ENCODE peak calls at places on chromosome 9, in eight cellular contexts. W is SK-N-SH, V is Panc1, T is endothelial cell of umbilical vein, N is stomach, A is breast epithelium, R is HL-60, P is HepG2. O is an unnamed sample.

GRCh38 chr9:130497139-130497538 is 52.4 kb downstream of the ASS1 start:
- DNase-seq in W (no peak), V (no peak), T (no peak), N (no peak), A (no peak), R (no peak), P (no peak), O (no peak)

GRCh38 chr9:91994422-91994821 is 44.4 kb upstream of the ROR2 start:
- DNase-seq in W (no peak), V (no peak), T (no peak), N (no peak), A (no peak), R (no peak), P (peak), O (no peak)

GRCh38 chr9:928363-929042 is 48.0 kb upstream of the DMRT3 start:
- DNase-seq in W (peak), V (no peak), T (peak), N (no peak), A (no peak), R (no peak), P (peak), O (peak)

GRCh38 chr9:8822667-8823025 is 1023.1 kb upstream of the DMAC1 start:
- DNase-seq in W (no peak), V (no peak), T (no peak), N (no peak), A (no peak), R (no peak), P (peak), O (no peak)

GRCh38 chr9:136541179-136541578 is 4.7 kb downstream of the NOTCH1 start:
- DNase-seq in W (no peak), V (no peak), T (peak), N (no peak), A (no peak), R (no peak), P (no peak), O (no peak)

GRCh38 chr9:10873999-10874398 is 261.2 kb upstream of the PTPRD start:
- DNase-seq in W (no peak), V (no peak), T (no peak), N (no peak), A (no peak), R (no peak), P (no peak), O (no peak)

GRCh38 chr9:92600742-92601261 is 65.0 kb upstream of the ECM2 start:
- DNase-seq in W (no peak), V (no peak), T (peak), N (no peak), A (no peak), R (no peak), P (no peak), O (no peak)

GRCh38 chr9:120308495-120308894 is 271.5 kb downstream of the CDK5RAP2 start:
- DNase-seq in W (no peak), V (no peak), T (no peak), N (no peak), A (no peak), R (no peak), P (no peak), O (no peak)

GRCh38 chr9:106875548-106875947 is 12.6 kb downstream of the ZNF462 start:
- DNase-seq in W (no peak), V (no peak), T (no peak), N (no peak), A (no peak), R (no peak), P (no peak), O (no peak)

GRCh38 chr9:85114799-85115198 is 445.3 kb downstream of the NTRK2 start:
- DNase-seq in W (no peak), V (no peak), T (no peak), N (no peak), A (no peak), R (no peak), P (no peak), O (no peak)

GRCh38 chr9:127828262-127829031 is 25.8 kb downstream of the FPGS start:
- DNase-seq in W (no peak), V (no peak), T (peak), N (peak), A (peak), R (no peak), P (peak), O (peak)

GRCh38 chr9:37604296-37604695 is 11.9 kb upstream of the TOMM5 start:
- DNase-seq in W (no peak), V (no peak), T (no peak), N (no peak), A (no peak), R (no peak), P (no peak), O (no peak)

GRCh38 chr9:70119786-70120185 is 76.1 kb downstream of the MAMDC2 start:
- DNase-seq in W (no peak), V (no peak), T (no peak), N (no peak), A (no peak), R (no peak), P (no peak), O (no peak)

GRCh38 chr9:2725929-2726328 is 8.6 kb downstream of the KCNV2 start:
- DNase-seq in W (no peak), V (no peak), T (no peak), N (no peak), A (no peak), R (no peak), P (no peak), O (no peak)

GRCh38 chr9:89179535-89179919 is 909 bp upstream of the SHC3 start:
- DNase-seq in W (no peak), V (no peak), T (no peak), N (no peak), A (no peak), R (no peak), P (no peak), O (no peak)

GRCh38 chr9:79764377-79764776 is 192.6 kb downstream of the TLE4 start:
- DNase-seq in W (peak), V (no peak), T (no peak), N (no peak), A (peak), R (no peak), P (no peak), O (peak)

GRCh38 chr9:2765250-2765880 is 48.1 kb downstream of the KCNV2 start:
- DNase-seq in W (no peak), V (no peak), T (peak), N (no peak), A (no peak), R (peak), P (no peak), O (no peak)

GRCh38 chr9:114532561-114533237 is 27.4 kb upstream of the WHRN start:
- DNase-seq in W (no peak), V (no peak), T (no peak), N (no peak), A (no peak), R (no peak), P (no peak), O (no peak)

GRCh38 chr9:87812375-87813118 is 70.1 kb upstream of the SPATA31E1 start:
- DNase-seq in W (peak), V (no peak), T (peak), N (no peak), A (no peak), R (no peak), P (peak), O (no peak)

GRCh38 chr9:89592963-89593775 is 11.6 kb upstream of the GADD45G start:
- DNase-seq in W (no peak), V (no peak), T (no peak), N (no peak), A (no peak), R (no peak), P (peak), O (no peak)

GRCh38 chr9:38288502-38288901 is 104.0 kb upstream of the ALDH1B1 start:
- DNase-seq in W (peak), V (no peak), T (no peak), N (no peak), A (no peak), R (no peak), P (no peak), O (no peak)

GRCh38 chr9:8863886-8864881 is 1064.6 kb upstream of the DMAC1 start:
- DNase-seq in W (no peak), V (no peak), T (no peak), N (no peak), A (no peak), R (no peak), P (no peak), O (no peak)

GRCh38 chr9:126605792-126606482 is 7.8 kb upstream of the LMX1B start:
- DNase-seq in W (peak), V (no peak), T (no peak), N (no peak), A (peak), R (no peak), P (no peak), O (no peak)

GRCh38 chr9:97363661-97364299 is 48.1 kb upstream of the TDRD7 start:
- DNase-seq in W (no peak), V (no peak), T (no peak), N (no peak), A (no peak), R (no peak), P (no peak), O (no peak)

GRCh38 chr9:114202849-114203248 is 47.5 kb downstream of the COL27A1 start:
- DNase-seq in W (no peak), V (no peak), T (no peak), N (no peak), A (no peak), R (no peak), P (no peak), O (no peak)

GRCh38 chr9:127417130-127418036 is 6.8 kb upstream of the ZNF79 start:
- DNase-seq in W (peak), V (no peak), T (no peak), N (no peak), A (peak), R (no peak), P (no peak), O (no peak)

GRCh38 chr9:89770779-89771178 is 166.0 kb downstream of the GADD45G start:
- DNase-seq in W (peak), V (no peak), T (no peak), N (no peak), A (no peak), R (no peak), P (no peak), O (no peak)

GRCh38 chr9:38342096-38342495 is 50.4 kb upstream of the ALDH1B1 start:
- DNase-seq in W (no peak), V (no peak), T (no peak), N (no peak), A (no peak), R (no peak), P (no peak), O (no peak)

GRCh38 chr9:82890401-82890800 is 172.5 kb downstream of the RASEF start:
- DNase-seq in W (no peak), V (no peak), T (no peak), N (no peak), A (no peak), R (no peak), P (no peak), O (no peak)
- H3K4me3 ChIP-seq in W (no peak), V (no peak), T (no peak), N (no peak), A (no peak), R (no peak), P (no peak), O (no peak)

GRCh38 chr9:129245276-129245675 is 67.2 kb upstream of the IER5L start:
- DNase-seq in W (no peak), V (no peak), T (no peak), N (no peak), A (no peak), R (peak), P (no peak), O (no peak)
- TF ChIP-seq POLR2AphosphoS5 in W (no peak), V (no peak), T (no peak), N (no peak), A (no peak), R (no peak), P (no peak), O (no peak)

DNA sequence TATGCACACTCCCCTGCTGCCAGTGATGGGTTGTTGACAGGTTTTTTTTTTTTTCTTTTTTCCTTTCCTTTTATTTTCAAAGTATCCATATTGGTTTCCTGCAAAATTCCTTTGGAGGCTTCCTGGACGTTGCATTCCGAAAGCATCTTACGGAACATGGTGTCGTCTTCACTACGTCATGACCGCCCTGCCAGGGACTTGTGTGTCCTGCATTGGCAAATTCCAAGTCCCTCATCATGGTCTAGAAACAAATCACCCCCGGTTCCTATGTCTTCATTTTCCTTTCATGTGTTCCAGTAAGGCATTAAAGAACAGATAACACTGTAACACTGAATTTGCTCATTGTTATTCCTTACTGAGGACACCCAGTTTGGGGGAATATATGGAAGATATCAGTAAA is 35.0 kb upstream of the ADAMTSL1 start:
- DNase-seq in W (no peak), V (no peak), T (no peak), N (no peak), A (no peak), R (no peak), P (no peak), O (no peak)
- H3K4me3 ChIP-seq in W (peak), V (no peak), T (peak), N (peak), A (peak), R (no peak), P (peak), O (peak)

GRCh38 chr9:75142208-75142607 is 53.9 kb downstream of the OSTF1 start:
- DNase-seq in W (no peak), V (no peak), T (peak), N (no peak), A (no peak), R (peak), P (no peak), O (no peak)

GRCh38 chr9:75134495-75134894 is 46.2 kb downstream of the OSTF1 start:
- DNase-seq in W (no peak), V (no peak), T (no peak), N (no peak), A (no peak), R (no peak), P (no peak), O (no peak)

GRCh38 chr9:75139201-75139600 is 50.9 kb downstream of the OSTF1 start:
- DNase-seq in W (no peak), V (no peak), T (no peak), N (no peak), A (no peak), R (no peak), P (no peak), O (no peak)

GRCh38 chr9:75140261-75140660 is 51.9 kb downstream of the OSTF1 start:
- DNase-seq in W (no peak), V (no peak), T (no peak), N (no peak), A (no peak), R (no peak), P (no peak), O (no peak)

DNA sequence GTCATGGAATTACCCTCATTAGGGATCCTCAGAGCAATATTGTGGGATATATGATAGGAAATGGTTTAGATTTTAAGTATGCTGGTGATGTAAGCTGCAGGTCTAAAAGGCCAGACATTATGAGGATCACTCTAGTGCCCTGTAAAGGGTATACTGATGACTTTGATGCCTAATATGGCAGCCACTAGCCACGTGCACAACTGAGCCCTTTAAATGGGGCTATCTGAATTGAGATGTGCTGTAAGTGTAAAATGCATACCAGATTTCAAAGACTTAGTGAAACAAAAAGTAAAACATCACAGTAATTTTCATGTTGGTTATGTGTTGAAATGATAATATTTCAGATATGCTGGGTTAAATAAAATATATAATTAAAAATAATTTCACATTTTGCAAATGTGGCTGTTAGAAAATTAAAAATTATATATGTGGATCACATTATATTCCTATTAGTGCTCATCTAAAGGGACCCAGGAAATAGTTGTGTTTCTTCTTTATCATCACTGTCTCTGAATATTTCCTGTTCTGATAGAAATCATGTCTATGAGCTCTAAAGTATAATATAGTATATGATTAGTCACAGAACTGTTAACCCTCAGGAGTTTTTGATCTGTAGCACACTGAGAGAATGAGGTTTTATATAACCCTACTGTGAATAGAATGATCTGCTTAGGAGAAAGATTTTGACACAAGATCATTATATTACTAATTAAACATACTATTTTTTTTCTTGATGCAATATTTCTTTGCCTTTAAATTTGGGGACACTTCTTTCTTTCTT is 50.1 kb downstream of the OSTF1 start:
- DNase-seq in W (no peak), V (no peak), T (no peak), N (no peak), A (no peak), R (no peak), P (no peak), O (no peak)
- TF ChIP-seq POLR2AphosphoS5 in W (no peak), V (no peak), T (no peak), N (no peak), A (no peak), R (no peak), P (no peak), O (no peak)

GRCh38 chr9:133251773-133252172 is 23.2 kb downstream of the ABO start:
- DNase-seq in W (peak), V (no peak), T (no peak), N (no peak), A (no peak), R (no peak), P (no peak), O (no peak)
- H3K4me3 ChIP-seq in W (no peak), V (no peak), T (no peak), N (no peak), A (peak), R (no peak), P (no peak), O (no peak)

GRCh38 chr9:16540996-16541668 is 329.3 kb downstream of the BNC2 start:
- DNase-seq in W (no peak), V (no peak), T (no peak), N (no peak), A (no peak), R (no peak), P (no peak), O (no peak)

GRCh38 chr9:16543691-16544090 is 326.8 kb downstream of the BNC2 start:
- DNase-seq in W (no peak), V (no peak), T (no peak), N (no peak), A (no peak), R (no peak), P (no peak), O (no peak)

GRCh38 chr9:16544842-16545241 is 325.6 kb downstream of the BNC2 start:
- DNase-seq in W (no peak), V (no peak), T (no peak), N (no peak), A (no peak), R (no peak), P (no peak), O (no peak)

GRCh38 chr9:16542290-16542689 is 328.2 kb downstream of the BNC2 start:
- DNase-seq in W (no peak), V (no peak), T (peak), N (no peak), A (no peak), R (no peak), P (no peak), O (no peak)

DNA sequence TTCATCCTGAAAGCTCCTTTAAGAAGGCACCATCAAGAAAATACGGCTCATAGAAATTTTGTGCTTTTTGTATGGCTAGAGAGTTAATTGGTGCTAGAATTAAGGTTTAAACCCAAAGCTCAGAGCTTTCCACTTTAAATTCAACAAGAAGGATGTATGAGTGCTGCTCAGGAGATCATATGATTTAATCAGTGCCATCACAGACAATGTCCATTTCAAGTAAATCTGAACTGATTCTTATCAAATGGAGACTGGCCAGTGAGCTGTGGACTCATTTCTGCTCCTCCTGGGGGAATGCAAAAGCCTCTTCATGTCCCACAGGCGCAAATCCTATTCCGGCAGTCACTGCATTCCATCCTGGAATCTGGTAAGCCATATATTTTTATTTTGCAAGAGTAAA is 327.2 kb downstream of the BNC2 start:
- DNase-seq in W (no peak), V (no peak), T (no peak), N (no peak), A (no peak), R (no peak), P (no peak), O (no peak)
- TF ChIP-seq POLR2AphosphoS5 in W (no peak), V (no peak), T (no peak), N (no peak), A (no peak), R (no peak), P (no peak), O (no peak)

DNA sequence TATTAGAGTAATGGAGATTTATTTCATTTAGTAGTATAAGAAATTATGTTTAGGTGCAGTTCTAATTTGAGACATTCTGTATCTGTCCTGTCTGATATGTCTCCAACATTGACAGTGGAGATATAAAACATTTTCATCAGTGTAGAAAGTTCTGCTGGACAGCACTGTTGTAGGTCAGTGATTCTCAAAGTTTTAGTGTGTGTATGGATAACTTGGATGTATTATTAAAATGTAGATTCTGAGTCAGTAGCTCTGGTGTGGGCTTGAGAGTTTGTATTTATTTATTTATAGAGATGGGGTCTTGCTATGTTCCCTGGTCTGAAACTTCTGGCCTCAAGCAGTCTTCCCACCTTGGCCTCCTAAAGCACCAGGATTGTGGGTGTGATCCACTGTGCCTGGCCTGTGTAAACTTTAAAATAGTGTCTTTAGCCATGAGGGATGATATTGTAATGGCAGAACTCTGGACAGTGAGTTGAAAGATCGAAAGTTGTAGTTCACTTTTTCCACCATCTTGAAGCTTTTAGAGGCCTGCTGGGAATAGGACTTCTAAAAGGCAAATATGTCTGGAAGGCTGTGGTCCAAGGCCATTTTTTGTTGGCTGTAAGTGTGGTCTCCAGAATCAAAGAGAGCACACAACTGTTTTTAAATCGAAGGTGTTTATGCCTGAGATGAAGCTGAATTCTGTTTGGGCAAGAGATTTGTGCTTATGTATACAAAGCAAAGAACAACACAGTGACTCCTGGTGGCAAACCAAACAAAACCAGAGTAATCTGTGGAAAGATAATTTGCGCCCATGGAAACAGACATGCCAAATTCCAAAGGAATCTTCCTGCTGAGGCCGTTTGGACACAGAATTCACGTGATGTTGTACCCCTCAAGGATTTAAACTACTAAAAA is 12.4 kb downstream of the UBAP1 start:
- DNase-seq in W (no peak), V (no peak), T (peak), N (no peak), A (no peak), R (no peak), P (peak), O (no peak)
- H3K4me3 ChIP-seq in W (no peak), V (no peak), T (no peak), N (no peak), A (no peak), R (no peak), P (peak), O (no peak)

O was measured in transverse colon.